ENCODE peak calls at places on chromosomes 6 and 20, in ten cellular contexts. S is left lung, I is left ventricle myocardium inferior, X is fibroblast of mammary gland, E is transverse colon, N is H9, Y is right atrium auricular region, W is Caco-2, K is IMR-90, B is psoas muscle. Q is an unnamed sample.

GRCh38 chr6:96186516-96187195 is 170.9 kb downstream of the FUT9 start:
- DNase-seq in Y (no peak), X (no peak), B (no peak), W (peak), K (no peak), I (no peak), N (no peak), E (no peak), S (no peak), Q (no peak)

GRCh38 chr6:152635949-152636674 is 1.1 kb downstream of the SYNE1 start:
- DNase-seq in X (peak), K (peak), Y (no peak), S (peak), I (peak), E (no peak), B (peak), N (peak), W (no peak), Q (peak)

GRCh38 chr6:145169726-145170125 is 565.6 kb downstream of the EPM2A start:
- DNase-seq in W (no peak), E (no peak), X (no peak), I (no peak), S (no peak), B (no peak), N (no peak), Y (no peak), K (no peak), Q (no peak)

GRCh38 chr6:155647354-155647753 is 191.7 kb upstream of the NOX3 start:
- DNase-seq in S (no peak), N (no peak), Y (no peak), E (no peak), K (peak), I (no peak), W (peak), B (no peak), X (no peak), Q (no peak)

GRCh38 chr6:70225052-70225451 is 77.8 kb downstream of the COL9A1 start:
- DNase-seq in K (no peak), S (no peak), X (no peak), W (no peak), Y (no peak), I (no peak), N (no peak), E (no peak), B (no peak), Q (no peak)

GRCh38 chr20:37749620-37750403 is 56.0 kb downstream of the CTNNBL1 start:
- DNase-seq in W (no peak), E (no peak), K (peak), B (no peak), S (no peak), N (no peak), X (no peak), Y (no peak), I (no peak), Q (no peak)

GRCh38 chr6:148835920-148836441 is 89.2 kb downstream of the UST start:
- DNase-seq in N (no peak), S (no peak), Y (no peak), X (peak), I (no peak), B (no peak), W (no peak), K (peak), E (no peak), Q (peak)

GRCh38 chr6:109901976-109902375 is 76.1 kb upstream of the GPR6 start:
- DNase-seq in S (no peak), E (no peak), K (no peak), Y (no peak), W (no peak), N (no peak), I (no peak), X (no peak), B (no peak), Q (no peak)

GRCh38 chr20:47610247-47610944 is 108.7 kb downstream of the NCOA3 start:
- DNase-seq in I (no peak), N (no peak), K (peak), E (peak), X (peak), S (peak), B (no peak), W (no peak), Y (peak), Q (peak)

GRCh38 chr6:158536891-158537798 is 22.7 kb upstream of the TMEM181 start:
- DNase-seq in N (peak), B (no peak), S (peak), W (peak), Y (no peak), I (no peak), X (peak), K (no peak), E (peak), Q (no peak)

GRCh38 chr6:27078734-27079357 is 168.7 kb upstream of the PRSS16 start:
- DNase-seq in S (no peak), N (peak), W (peak), E (peak), K (peak), X (peak), Y (no peak), I (no peak), B (no peak), Q (peak)

GRCh38 chr6:107116328-107116892 is 1.1 kb upstream of the BEND3 start:
- DNase-seq in S (peak), K (no peak), X (no peak), B (peak), I (no peak), N (peak), Y (no peak), E (peak), W (peak), Q (peak)

GRCh38 chr20:44717986-44718385 is 2.8 kb downstream of the CCN5 start:
- DNase-seq in E (no peak), I (no peak), W (peak), X (no peak), N (peak), B (no peak), K (no peak), Y (no peak), S (no peak), Q (no peak)

GRCh38 chr20:6636209-6637159 is 131.0 kb upstream of the BMP2 start:
- DNase-seq in N (no peak), B (no peak), E (peak), K (peak), I (no peak), W (peak), S (no peak), X (peak), Y (no peak), Q (peak)

GRCh38 chr6:74369556-74369993 is 673.6 kb downstream of the CD109 start:
- DNase-seq in B (no peak), W (no peak), E (no peak), X (peak), Y (no peak), I (no peak), N (no peak), K (peak), S (no peak), Q (peak)

GRCh38 chr20:32685541-32686529 is 12.1 kb upstream of the C20orf203 start:
- DNase-seq in W (peak), B (peak), E (no peak), N (no peak), K (peak), Y (no peak), I (peak), X (peak), S (peak), Q (peak)

GRCh38 chr6:138005846-138006245 is 101.4 kb downstream of the PERP start:
- DNase-seq in K (no peak), Y (no peak), I (no peak), X (no peak), N (no peak), B (no peak), W (no peak), S (no peak), E (no peak), Q (no peak)

GRCh38 chr6:110534731-110535164 is 58.3 kb upstream of the SLC22A16 start:
- DNase-seq in I (no peak), K (peak), B (no peak), X (peak), E (no peak), S (no peak), W (no peak), Y (no peak), N (no peak), Q (peak)

GRCh38 chr6:41422156-41422555 is 86.7 kb downstream of the NCR2 start:
- DNase-seq in E (no peak), X (no peak), N (no peak), S (no peak), B (no peak), Y (no peak), K (no peak), I (no peak), W (no peak), Q (no peak)

GRCh38 chr6:36120539-36120938 is 9.8 kb upstream of the MAPK13 start:
- DNase-seq in K (no peak), W (no peak), S (no peak), Y (no peak), N (no peak), I (no peak), B (no peak), X (no peak), E (peak), Q (no peak)

GRCh38 chr6:149699150-149699549 is 18.8 kb downstream of the LATS1 start:
- DNase-seq in E (no peak), K (no peak), N (no peak), S (no peak), I (no peak), B (no peak), Y (no peak), W (no peak), X (no peak), Q (no peak)

GRCh38 chr6:170248111-170248805 is 42.6 kb downstream of the DLL1 start:
- DNase-seq in I (no peak), K (no peak), Y (no peak), B (no peak), W (no peak), N (no peak), X (no peak), S (no peak), E (no peak), Q (no peak)

GRCh38 chr6:15410752-15411151 is 164.9 kb downstream of the JARID2 start:
- DNase-seq in E (no peak), X (no peak), B (no peak), I (no peak), S (no peak), Y (no peak), W (no peak), K (no peak), N (no peak), Q (no peak)

GRCh38 chr6:5989141-5989723 is 17.5 kb downstream of the NRN1 start:
- DNase-seq in I (no peak), E (no peak), B (peak), W (no peak), Y (no peak), N (no peak), K (no peak), S (peak), X (peak), Q (no peak)

GRCh38 chr6:170098428-170099170 is 192.3 kb downstream of the DLL1 start:
- DNase-seq in N (peak), X (no peak), W (no peak), Y (peak), K (no peak), B (no peak), I (no peak), S (peak), E (peak), Q (no peak)

GRCh38 chr20:43189614-43190331 is at the start of gene PTPRT:
- DNase-seq in S (no peak), N (no peak), I (no peak), E (no peak), K (no peak), Y (no peak), X (no peak), W (no peak), B (no peak), Q (no peak)

GRCh38 chr6:32151131-32151884 is 431 bp downstream of the PRRT1 start:
- DNase-seq in N (no peak), B (no peak), S (no peak), W (no peak), I (no peak), K (no peak), E (no peak), Y (no peak), X (no peak), Q (no peak)

DNA sequence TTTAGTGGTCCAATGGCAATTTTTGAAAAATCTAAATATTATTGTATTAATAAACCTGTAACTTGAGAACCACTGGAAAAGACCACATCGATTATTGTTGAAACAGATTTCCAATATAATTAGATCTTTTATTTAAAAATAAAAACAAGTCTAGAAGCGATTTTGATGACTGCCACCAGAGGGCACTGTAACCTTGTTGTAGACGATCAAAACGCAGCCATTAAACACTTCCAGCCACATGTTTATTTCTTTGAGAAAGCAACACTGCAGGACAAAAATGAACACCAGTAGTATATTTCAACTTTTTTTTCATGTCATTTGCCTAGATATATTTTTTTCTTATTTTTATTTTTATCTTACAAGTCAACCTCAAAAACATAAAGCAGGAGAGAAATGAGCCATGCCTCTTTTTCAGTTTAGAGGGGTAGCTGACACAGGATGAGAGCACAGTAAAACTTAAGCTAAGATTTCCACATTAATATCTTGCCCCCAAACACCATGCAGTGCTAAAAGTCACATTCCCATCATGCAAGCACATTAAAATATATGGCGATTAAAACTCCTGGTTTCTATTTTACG is 115.4 kb downstream of the OPRM1 start:
- DNase-seq in X (peak), W (peak), E (peak), N (no peak), I (no peak), Y (peak), S (no peak), B (no peak), K (peak), Q (peak)
- TF ChIP-seq CTCF in X (peak), W (peak), E (peak), N (peak), I (peak), Y (peak), S (peak), B (peak), K (peak), Q (peak)

DNA sequence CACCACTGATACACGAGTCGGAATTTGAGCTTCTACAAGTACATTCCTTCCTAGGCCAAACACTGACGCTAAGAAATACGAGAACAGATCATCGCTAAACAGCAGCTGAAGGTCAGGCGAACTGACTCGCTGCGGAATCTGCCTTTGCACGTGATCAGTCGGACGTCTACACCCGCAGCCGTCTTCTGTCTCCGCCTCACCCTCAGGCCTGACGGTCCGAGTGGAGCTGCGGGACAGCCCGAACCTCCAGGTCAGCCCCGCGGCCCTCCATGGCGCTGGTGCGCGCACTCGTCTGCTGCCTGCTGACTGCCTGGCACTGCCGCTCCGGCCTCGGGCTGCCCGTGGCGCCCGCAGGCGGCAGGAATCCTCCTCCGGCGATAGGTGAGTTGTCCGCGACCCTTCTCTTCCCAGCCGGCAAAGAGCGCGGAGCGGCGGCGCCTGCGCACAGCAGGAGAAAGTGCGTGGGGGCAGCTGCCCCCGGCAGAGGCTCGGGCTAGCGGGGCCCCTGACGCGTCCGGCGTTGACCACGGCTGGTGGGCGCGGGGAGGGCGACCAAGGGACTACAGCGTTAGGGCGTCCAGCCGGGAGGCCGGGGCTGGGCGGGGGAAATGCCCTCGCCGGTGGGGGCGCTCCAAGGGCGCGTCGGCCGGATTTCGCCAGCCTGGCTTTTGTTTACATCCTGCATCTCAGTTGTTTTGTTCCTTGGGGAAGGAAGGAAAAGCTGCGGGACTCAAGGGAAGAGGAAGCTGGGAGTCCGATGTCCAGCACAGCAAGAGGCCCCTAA is at the start of gene SMPDL3A:
- DNase-seq in W (peak), Y (peak), B (peak), S (peak), I (peak), E (peak), K (peak), N (peak), X (peak), Q (peak)
- TF ChIP-seq CTCF in W (peak), Y (peak), B (peak), S (peak), I (peak), E (peak), K (peak), N (peak), X (no peak), Q (peak)

GRCh38 chr20:58103961-58104360 is 124.5 kb downstream of the ANKRD60 start:
- DNase-seq in W (no peak), Y (no peak), I (no peak), B (no peak), E (no peak), K (no peak), X (no peak), S (no peak), N (no peak), Q (no peak)
- TF ChIP-seq CTCF in W (no peak), Y (no peak), I (no peak), B (no peak), E (no peak), K (no peak), X (no peak), S (no peak), N (no peak), Q (no peak)

DNA sequence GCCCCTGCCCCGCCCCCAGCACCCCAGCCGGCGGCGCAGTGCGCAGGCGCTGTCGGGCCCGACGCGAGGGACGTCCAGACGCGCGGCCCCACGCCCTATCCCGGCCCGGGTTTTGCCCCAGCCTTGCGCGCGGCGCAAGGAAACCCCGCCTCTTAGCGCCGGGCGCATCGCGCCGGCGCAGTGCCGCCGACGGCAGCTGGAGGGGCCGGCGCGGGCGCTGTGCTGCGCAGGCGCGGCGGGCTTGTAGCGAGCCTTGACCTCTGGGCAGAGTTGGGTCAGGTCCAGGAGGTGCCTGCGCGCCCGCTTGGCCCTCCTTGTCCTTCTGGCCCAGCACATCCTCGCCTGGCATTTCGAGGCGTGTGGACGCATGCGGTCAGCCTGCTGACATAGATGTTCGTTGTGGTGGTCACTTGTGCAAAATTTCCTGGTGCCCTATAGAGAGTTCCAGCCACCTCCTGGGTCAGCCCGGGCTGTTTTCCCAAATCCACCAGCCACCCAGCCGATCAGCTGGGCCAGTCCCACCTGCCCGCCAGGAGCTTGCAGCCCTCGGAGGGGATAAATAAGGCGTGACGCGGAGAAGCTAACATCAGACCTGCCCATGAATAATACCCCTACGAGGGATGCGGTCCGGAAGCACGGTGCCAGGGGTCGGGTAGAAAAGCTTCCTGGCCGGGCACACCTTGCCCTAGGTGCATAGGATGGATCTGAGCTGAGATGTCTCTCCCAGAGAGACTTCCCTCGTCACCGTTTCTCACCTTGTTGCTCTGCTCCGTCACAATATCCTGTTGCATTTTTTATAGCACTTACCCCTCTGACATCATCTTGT is 423 bp upstream of the PRELID3B start:
- DNase-seq in B (peak), Y (peak), I (peak), S (peak), K (peak), X (peak), N (peak), E (peak), W (peak), Q (peak)
- TF ChIP-seq CTCF in B (no peak), Y (no peak), I (peak), S (no peak), K (peak), X (no peak), N (no peak), E (no peak), W (no peak), Q (no peak)

GRCh38 chr6:28542440-28543293 is 17.0 kb downstream of the GPX5 start:
- DNase-seq in I (no peak), B (no peak), K (peak), Y (no peak), S (peak), E (peak), X (peak), W (peak), N (peak), Q (peak)
- TF ChIP-seq CTCF in I (peak), B (no peak), K (peak), Y (peak), S (no peak), E (peak), X (peak), W (peak), N (peak), Q (peak)

DNA sequence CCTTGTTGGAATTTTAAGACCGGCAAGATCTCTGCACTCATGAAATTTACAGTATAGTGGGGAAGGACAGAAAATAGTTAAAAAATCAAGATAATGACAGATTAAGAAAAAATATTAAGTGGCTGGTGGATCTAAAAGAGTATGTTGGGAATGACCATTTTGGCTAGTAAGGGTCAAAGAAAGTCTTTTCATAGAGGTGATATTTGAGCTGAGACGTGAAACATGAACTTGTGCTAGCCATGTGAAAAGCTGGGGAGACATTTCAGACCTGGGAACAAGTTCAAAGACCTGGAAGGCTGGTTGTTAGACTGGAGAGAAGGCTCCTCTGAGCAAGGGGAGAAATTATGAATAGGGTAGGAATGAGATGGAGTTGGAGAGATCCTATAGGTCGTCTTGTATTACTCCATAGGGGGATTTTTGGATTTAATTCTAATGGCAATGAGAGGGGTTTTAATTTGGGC is 4.7 kb downstream of the BICRAL start:
- DNase-seq in X (no peak), Y (no peak), K (no peak), B (no peak), I (no peak), W (no peak), N (no peak), S (no peak), E (no peak), Q (no peak)
- TF ChIP-seq CTCF in X (no peak), Y (no peak), K (no peak), B (no peak), I (no peak), W (no peak), N (no peak), S (no peak), E (no peak), Q (no peak)

GRCh38 chr6:160042788-160043301 is 74.0 kb downstream of the IGF2R start:
- DNase-seq in X (peak), K (peak), I (no peak), B (no peak), E (no peak), S (no peak), N (no peak), Y (no peak), W (no peak), Q (peak)
- TF ChIP-seq CTCF in X (no peak), K (no peak), I (no peak), B (no peak), E (no peak), S (no peak), N (no peak), Y (no peak), W (no peak), Q (no peak)

GRCh38 chr6:86706449-86706848 is 230.9 kb upstream of the HTR1E start:
- DNase-seq in X (no peak), E (no peak), K (no peak), Y (no peak), S (no peak), I (no peak), W (peak), N (peak), B (no peak), Q (no peak)
- TF ChIP-seq CTCF in X (no peak), E (no peak), K (no peak), Y (no peak), S (no peak), I (no peak), W (peak), N (peak), B (no peak), Q (no peak)

Q was measured in bronchial epithelial cell.